ENCODE peak calls at places on chromosomes 7 and 10, in six cellular contexts. H, F, P, G, X and A are unnamed samples. For H3K4me1, the result is how much of the 10 kb centered on the place peaks cover.

GRCh38 chr10:127797339-127797738 is 60.4 kb downstream of the FOXI2 start:
- DNase-seq in H (peak), F (no peak), P (no peak), G (no peak), X (peak), A (no peak)

GRCh38 chr7:44486693-44487092 is 3.8 kb downstream of the NUDCD3 start:
- DNase-seq in H (peak), F (peak), P (no peak), G (no peak), X (no peak), A (peak)

GRCh38 chr10:19412531-19412930 is 363.9 kb downstream of the MALRD1 start:
- DNase-seq in H (peak), F (peak), P (peak), G (no peak), X (peak), A (peak)

GRCh38 chr7:23530901-23531793 is 634 bp downstream of the TRA2A start:
- DNase-seq in H (peak), F (peak), P (peak), G (no peak), X (peak), A (peak)

GRCh38 chr7:131011437-131011752 is 277.4 kb upstream of the KLF14 start:
- DNase-seq in H (no peak), F (no peak), P (no peak), G (no peak), X (no peak), A (peak)

GRCh38 chr7:99383203-99383602 is 8.7 kb downstream of the ARPC1B start:
- DNase-seq in H (no peak), F (no peak), P (no peak), G (no peak), X (no peak), A (no peak)

GRCh38 chr10:48968036-48968435 is 28.4 kb upstream of the LRRC18 start:
- DNase-seq in H (no peak), F (no peak), P (no peak), G (no peak), X (no peak), A (no peak)

GRCh38 chr7:156993021-156993924 is 17.2 kb downstream of the MNX1 start:
- DNase-seq in H (no peak), F (peak), P (no peak), G (no peak), X (no peak), A (no peak)

GRCh38 chr10:74437822-74438221 is 286.8 kb downstream of the ADK start:
- DNase-seq in H (peak), F (no peak), P (peak), G (peak), X (peak), A (peak)

GRCh38 chr7:1290262-1291039 is 57.8 kb downstream of the UNCX start:
- DNase-seq in H (peak), F (no peak), P (peak), G (no peak), X (no peak), A (peak)

GRCh38 chr7:87152897-87153641 is 816 bp downstream of the DMTF1 start:
- DNase-seq in H (peak), F (peak), P (peak), G (no peak), X (peak), A (peak)

GRCh38 chr7:24701232-24701898 is 55.9 kb downstream of the GSDME start:
- DNase-seq in H (peak), F (no peak), P (peak), G (no peak), X (no peak), A (peak)

GRCh38 chr7:80643336-80643925 is 5.0 kb downstream of the CD36 start:
- DNase-seq in H (no peak), F (no peak), P (peak), G (no peak), X (no peak), A (no peak)

GRCh38 chr7:80642871-80643270 is 4.4 kb downstream of the CD36 start:
- DNase-seq in H (no peak), F (no peak), P (no peak), G (no peak), X (peak), A (no peak)

GRCh38 chr7:80648201-80648600 is 9.8 kb downstream of the CD36 start:
- DNase-seq in H (no peak), F (no peak), P (no peak), G (no peak), X (no peak), A (no peak)

GRCh38 chr7:80644054-80644453 is 5.6 kb downstream of the CD36 start:
- DNase-seq in H (no peak), F (no peak), P (no peak), G (no peak), X (no peak), A (no peak)

GRCh38 chr7:80646088-80646961 is 7.9 kb downstream of the CD36 start:
- DNase-seq in H (no peak), F (no peak), P (no peak), G (no peak), X (no peak), A (no peak)
- H3K9ac ChIP-seq in H (no peak), F (no peak), P (no peak), G (no peak), X (no peak), A (no peak)

GRCh38 chr10:102394079-102394800 is 1.3 kb upstream of the NFKB2 start:
- DNase-seq in H (peak), F (peak), P (peak), G (peak), X (peak), A (peak)
- TF ChIP-seq EZH2 in H (no peak), F (no peak), P (no peak), G (no peak), X (no peak), A (no peak)

DNA sequence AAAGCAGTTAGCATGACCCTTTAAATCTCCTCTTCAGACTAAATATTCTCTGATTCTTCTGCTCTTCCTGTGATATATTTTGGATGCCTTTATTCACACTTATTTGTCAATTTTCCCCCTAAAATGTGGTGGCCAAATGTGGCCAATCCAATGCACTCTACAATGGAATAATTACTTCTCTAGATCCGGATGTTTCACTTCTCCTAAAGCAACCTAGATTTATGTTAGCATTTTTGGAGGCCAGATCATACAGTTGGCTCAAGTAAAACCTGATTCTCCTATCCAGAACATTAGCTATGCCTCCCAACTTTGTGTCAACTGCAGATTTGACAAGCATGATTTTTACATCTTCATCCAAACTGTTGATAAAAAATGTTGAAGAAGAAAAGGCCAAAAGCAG is 153.7 kb downstream of the CREB5 start:
- DNase-seq in H (no peak), F (no peak), P (no peak), G (no peak), X (no peak), A (peak)
- H3K4me1 ChIP-seq in H (under half), F (under half), P (under half), G (under half), X (under half), A (under half)

GRCh38 chr10:111933937-111934336 is 249.6 kb downstream of the GPAM start:
- DNase-seq in H (no peak), F (no peak), P (no peak), G (no peak), X (no peak), A (no peak)
- H3K9ac ChIP-seq in H (no peak), F (no peak), P (no peak), G (no peak), X (no peak), A (no peak)

GRCh38 chr7:76302299-76303056 is at the start of gene HSPB1:
- DNase-seq in H (peak), F (peak), P (peak), G (peak), X (peak), A (peak)
- TF ChIP-seq EZH2 in H (no peak), F (no peak), P (no peak), G (no peak), X (no peak), A (no peak)

GRCh38 chr7:116395125-116395791 is 104.3 kb upstream of the CAV2 start:
- DNase-seq in H (peak), F (no peak), P (peak), G (peak), X (no peak), A (peak)
- H3K4me1 ChIP-seq in H (under half), F (under half), P (under half), G (under half), X (under half), A (under half)

GRCh38 chr10:1608408-1609037 is 128.8 kb downstream of the ADARB2 start:
- DNase-seq in H (no peak), F (no peak), P (no peak), G (no peak), X (no peak), A (no peak)

GRCh38 chr10:1610986-1611770 is 126.1 kb downstream of the ADARB2 start:
- DNase-seq in H (no peak), F (no peak), P (no peak), G (no peak), X (no peak), A (no peak)

GRCh38 chr10:1607466-1607865 is 129.9 kb downstream of the ADARB2 start:
- DNase-seq in H (no peak), F (no peak), P (no peak), G (no peak), X (no peak), A (no peak)

GRCh38 chr10:1609596-1609995 is 127.7 kb downstream of the ADARB2 start:
- DNase-seq in H (no peak), F (no peak), P (no peak), G (no peak), X (no peak), A (no peak)

GRCh38 chr10:1609038-1609411 is 128.3 kb downstream of the ADARB2 start:
- DNase-seq in H (no peak), F (no peak), P (no peak), G (no peak), X (no peak), A (peak)
- H3K9ac ChIP-seq in H (no peak), F (no peak), P (no peak), G (no peak), X (no peak), A (no peak)

GRCh38 chr7:27203378-27203953 is 3.6 kb upstream of the HOXA13 start:
- DNase-seq in H (no peak), F (no peak), P (peak), G (no peak), X (no peak), A (no peak)

GRCh38 chr7:27205325-27206280 is 5.7 kb upstream of the HOXA13 start:
- DNase-seq in H (no peak), F (no peak), P (peak), G (no peak), X (no peak), A (peak)

GRCh38 chr7:27203964-27204594 is 4.2 kb upstream of the HOXA13 start:
- DNase-seq in H (no peak), F (no peak), P (peak), G (no peak), X (no peak), A (no peak)

GRCh38 chr7:27202741-27203134 is 2.8 kb upstream of the HOXA13 start:
- DNase-seq in H (no peak), F (no peak), P (no peak), G (no peak), X (no peak), A (no peak)

GRCh38 chr7:27204851-27205322 is 5.0 kb upstream of the HOXA13 start:
- DNase-seq in H (no peak), F (no peak), P (peak), G (no peak), X (no peak), A (peak)
- TF ChIP-seq EZH2 in H (peak), F (no peak), P (no peak), G (no peak), X (peak), A (no peak)